ENCODE peak calls at places on chromosomes 13 and 19, in five cellular contexts. K is left colon, M is lower lobe of right lung, A is RPMI8226, U is HFF-Myc. F is an unnamed sample.

GRCh38 chr19:6056801-6057650 is 53.3 kb downstream of the RFX2 start:
- DNase-seq in K (peak; percentile 54), M (peak; percentile 79), A (peak; percentile 41), U (peak; percentile 82), F (peak; percentile 51)

GRCh38 chr19:42386974-42387707 is 3.0 kb downstream of the CNFN start:
- DNase-seq in K (peak; percentile 85), M (peak; percentile 77), A (peak; percentile 75), U (no peak), F (no peak)

GRCh38 chr19:16295071-16295470 is 29.6 kb upstream of the KLF2 start:
- DNase-seq in K (no peak), M (no peak), A (no peak), U (no peak), F (no peak)

GRCh38 chr13:106471957-106472543 is 63.4 kb downstream of the EFNB2 start:
- DNase-seq in K (peak; percentile 58), M (no peak), A (peak; percentile 57), U (peak; percentile 14), F (no peak)

GRCh38 chr13:41407380-41407779 is 50.0 kb upstream of the RGCC start:
- DNase-seq in K (no peak), M (no peak), A (no peak), U (no peak), F (no peak)

GRCh38 chr19:17549088-17549740 is 6.2 kb upstream of the COLGALT1 start:
- DNase-seq in K (no peak), M (no peak), A (no peak), U (no peak), F (no peak)

GRCh38 chr19:41265376-41266153 is 1.4 kb downstream of the HNRNPUL1 start:
- DNase-seq in K (peak; percentile 18), M (no peak), A (peak; percentile 3), U (no peak), F (no peak)

GRCh38 chr13:79385694-79386093 is 20.4 kb downstream of the RBM26 start:
- DNase-seq in K (no peak), M (no peak), A (peak; percentile 66), U (no peak), F (no peak)

GRCh38 chr13:110274687-110275086 is 32.3 kb downstream of the COL4A1 start:
- DNase-seq in K (no peak), M (no peak), A (no peak), U (no peak), F (no peak)

GRCh38 chr19:46537136-46538097 is 41.8 kb upstream of the PNMA8B start:
- DNase-seq in K (peak; percentile 69), M (peak; percentile 67), A (peak; percentile 33), U (no peak), F (no peak)

GRCh38 chr13:105165449-105166125 is 1369.9 kb downstream of the EFNB2 start:
- DNase-seq in K (peak; percentile 12), M (peak; percentile 71), A (peak; percentile 73), U (no peak), F (no peak)

GRCh38 chr13:113297370-113297871 is 382 bp downstream of the LAMP1 start:
- DNase-seq in K (peak; percentile 33), M (peak; percentile 56), A (peak; percentile 35), U (no peak), F (no peak)

GRCh38 chr19:15475169-15475568 is 4.1 kb downstream of the PGLYRP2 start:
- DNase-seq in K (no peak), M (no peak), A (no peak), U (no peak), F (no peak)

GRCh38 chr13:35690546-35690945 is 214.1 kb upstream of the MAB21L1 start:
- DNase-seq in K (no peak), M (no peak), A (no peak), U (no peak), F (no peak)

GRCh38 chr13:40613192-40613818 is 53.1 kb downstream of the FOXO1 start:
- DNase-seq in K (peak; percentile 45), M (no peak), A (no peak), U (no peak), F (no peak)

GRCh38 chr19:41500443-41500842 is 57.5 kb downstream of the ERICH4 start:
- DNase-seq in K (no peak), M (no peak), A (no peak), U (no peak), F (no peak)

GRCh38 chr13:106570354-106570822 is 2.5 kb upstream of the ARGLU1 start:
- DNase-seq in K (peak; percentile 44), M (peak; percentile 90), A (no peak), U (no peak), F (no peak)

GRCh38 chr13:68107667-68108066 is 877.5 kb upstream of the PCDH9 start:
- DNase-seq in K (no peak), M (no peak), A (no peak), U (no peak), F (no peak)

GRCh38 chr19:3494559-3494958 is 5.9 kb downstream of the DOHH start:
- DNase-seq in K (no peak), M (no peak), A (no peak), U (no peak), F (no peak)

GRCh38 chr19:3483226-3483628 is at the start of gene SMIM44:
- DNase-seq in K (peak; percentile 68), M (no peak), A (no peak), U (no peak), F (no peak)

GRCh38 chr13:57627663-57628062 is 3.9 kb upstream of the PCDH17 start:
- DNase-seq in K (no peak), M (no peak), A (peak; percentile 8), U (no peak), F (no peak)

GRCh38 chr13:68176486-68176885 is 946.4 kb upstream of the PCDH9 start:
- DNase-seq in K (no peak), M (no peak), A (no peak), U (no peak), F (peak; percentile 85)

GRCh38 chr13:21402586-21403307 is 56.4 kb downstream of the ZDHHC20 start:
- DNase-seq in K (no peak), M (no peak), A (no peak), U (no peak), F (no peak)

GRCh38 chr13:50910483-50910805 is 853 bp downstream of the RNASEH2B start:
- DNase-seq in K (no peak), M (no peak), A (no peak), U (no peak), F (no peak)

GRCh38 chr13:20689291-20689690 is 14.2 kb upstream of the IL17D start:
- DNase-seq in K (no peak), M (no peak), A (no peak), U (no peak), F (no peak)

GRCh38 chr13:94195715-94196114 is 283.8 kb downstream of the DCT start:
- DNase-seq in K (no peak), M (no peak), A (no peak), U (peak; percentile 27), F (peak; percentile 6)

GRCh38 chr13:110641055-110642015 is 26.0 kb downstream of the NAXD start:
- DNase-seq in K (no peak), M (no peak), A (no peak), U (no peak), F (no peak)

GRCh38 chr19:7582446-7582845 is 13.2 kb upstream of the CAMSAP3 start:
- DNase-seq in K (no peak), M (no peak), A (peak; percentile 47), U (no peak), F (no peak)

GRCh38 chr13:105552078-105552477 is 983.4 kb downstream of the EFNB2 start:
- DNase-seq in K (no peak), M (no peak), A (no peak), U (no peak), F (no peak)

GRCh38 chr19:50315773-50316448 is 13.3 kb downstream of the KCNC3 start:
- DNase-seq in K (no peak), M (no peak), A (no peak), U (no peak), F (no peak)

GRCh38 chr13:50969691-50970090 is 60.1 kb downstream of the RNASEH2B start:
- DNase-seq in K (peak; percentile 13), M (no peak), A (no peak), U (no peak), F (no peak)

GRCh38 chr19:4713384-4713951 is 10.2 kb downstream of the DPP9 start:
- DNase-seq in K (peak; percentile 88), M (no peak), A (no peak), U (peak; percentile 91), F (no peak)

GRCh38 chr19:5850743-5851293 is 431 bp downstream of the FUT3 start:
- DNase-seq in K (peak; percentile 55), M (peak; percentile 86), A (no peak), U (no peak), F (no peak)

GRCh38 chr13:49421391-49421790 is 22.5 kb downstream of the CAB39L start:
- DNase-seq in K (peak; percentile 10), M (no peak), A (peak; percentile 29), U (no peak), F (no peak)

GRCh38 chr19:7226749-7227148 is 67.5 kb downstream of the INSR start:
- DNase-seq in K (no peak), M (no peak), A (no peak), U (no peak), F (no peak)

GRCh38 chr13:100497394-100497793 is 91.2 kb downstream of the GGACT start:
- DNase-seq in K (no peak), M (no peak), A (peak; percentile 87), U (no peak), F (no peak)

GRCh38 chr19:44142014-44142523 is 715 bp downstream of the ZNF234 start:
- DNase-seq in K (peak; percentile 13), M (no peak), A (peak; percentile 3), U (no peak), F (no peak)

GRCh38 chr13:27274631-27275030 is 4.0 kb downstream of the RASL11A start:
- DNase-seq in K (no peak), M (no peak), A (no peak), U (no peak), F (no peak)

GRCh38 chr13:37618554-37618953 is 20.0 kb upstream of the POSTN start:
- DNase-seq in K (no peak), M (no peak), A (no peak), U (peak; percentile 33), F (no peak)